ENCODE peak calls at places on chromosomes 3 and 15, in ten cellular contexts. One of them, this sample, is unnamed.
A peak's percentile ranks its signal among the peaks of the same experiment; 100 is the strongest.

GRCh38 chr3:106534206-106534605 is 665.4 kb upstream of the CBLB start:
- DNase-seq in CD8-positive, alpha-beta memory T cell: peak; percentile 48
- DNase-seq in spleen: peak; percentile 58
- DNase-seq in CD8-positive, alpha-beta T cell: peak; percentile 19
- DNase-seq in H9: no peak
- DNase-seq in lower lobe of right lung: no peak
- DNase-seq in right atrium auricular region: no peak
- DNase-seq in small intestine: peak; percentile 18
- DNase-seq in mammary epithelial cell: peak; percentile 60
- DNase-seq in effector memory CD4-positive, alpha-beta T cell: peak; percentile 42
- DNase-seq in this sample: no peak

GRCh38 chr3:171883257-171883892 is 40.2 kb downstream of the TMEM212 start:
- DNase-seq in H9: no peak
- DNase-seq in right atrium auricular region: no peak
- DNase-seq in spleen: no peak
- DNase-seq in mammary epithelial cell: no peak
- DNase-seq in lower lobe of right lung: no peak
- DNase-seq in CD8-positive, alpha-beta memory T cell: no peak
- DNase-seq in small intestine: no peak
- DNase-seq in effector memory CD4-positive, alpha-beta T cell: no peak
- DNase-seq in CD8-positive, alpha-beta T cell: no peak
- DNase-seq in this sample: no peak

GRCh38 chr3:86180696-86181095 is 810.3 kb downstream of the VGLL3 start:
- DNase-seq in small intestine: no peak
- DNase-seq in effector memory CD4-positive, alpha-beta T cell: no peak
- DNase-seq in mammary epithelial cell: peak; percentile 1
- DNase-seq in lower lobe of right lung: no peak
- DNase-seq in CD8-positive, alpha-beta T cell: no peak
- DNase-seq in CD8-positive, alpha-beta memory T cell: no peak
- DNase-seq in right atrium auricular region: no peak
- DNase-seq in H9: no peak
- DNase-seq in spleen: no peak
- DNase-seq in this sample: no peak

GRCh38 chr3:183921096-183921495 is 36.4 kb upstream of the PARL start:
- DNase-seq in small intestine: no peak
- DNase-seq in effector memory CD4-positive, alpha-beta T cell: no peak
- DNase-seq in H9: no peak
- DNase-seq in CD8-positive, alpha-beta T cell: no peak
- DNase-seq in lower lobe of right lung: no peak
- DNase-seq in right atrium auricular region: no peak
- DNase-seq in mammary epithelial cell: no peak
- DNase-seq in spleen: no peak
- DNase-seq in CD8-positive, alpha-beta memory T cell: no peak
- DNase-seq in this sample: no peak

GRCh38 chr15:51401872-51402517 is 60.5 kb downstream of the GLDN start:
- DNase-seq in effector memory CD4-positive, alpha-beta T cell: no peak
- DNase-seq in right atrium auricular region: peak; percentile 69
- DNase-seq in lower lobe of right lung: peak; percentile 67
- DNase-seq in H9: peak; percentile 74
- DNase-seq in mammary epithelial cell: no peak
- DNase-seq in CD8-positive, alpha-beta T cell: no peak
- DNase-seq in spleen: peak; percentile 84
- DNase-seq in small intestine: peak; percentile 4
- DNase-seq in CD8-positive, alpha-beta memory T cell: no peak
- DNase-seq in this sample: no peak

GRCh38 chr3:46613313-46614005 is 1.1 kb downstream of the FAM240A start:
- DNase-seq in spleen: no peak
- DNase-seq in CD8-positive, alpha-beta memory T cell: no peak
- DNase-seq in effector memory CD4-positive, alpha-beta T cell: no peak
- DNase-seq in right atrium auricular region: no peak
- DNase-seq in lower lobe of right lung: no peak
- DNase-seq in mammary epithelial cell: no peak
- DNase-seq in CD8-positive, alpha-beta T cell: no peak
- DNase-seq in H9: no peak
- DNase-seq in small intestine: no peak
- DNase-seq in this sample: no peak

GRCh38 chr3:71210257-71211002 is 373.1 kb downstream of the FOXP1 start:
- DNase-seq in right atrium auricular region: peak; percentile 70
- DNase-seq in H9: no peak
- DNase-seq in CD8-positive, alpha-beta T cell: no peak
- DNase-seq in effector memory CD4-positive, alpha-beta T cell: no peak
- DNase-seq in CD8-positive, alpha-beta memory T cell: no peak
- DNase-seq in lower lobe of right lung: no peak
- DNase-seq in mammary epithelial cell: peak; percentile 29
- DNase-seq in spleen: no peak
- DNase-seq in small intestine: no peak
- DNase-seq in this sample: no peak

GRCh38 chr3:76986876-76987513 is 52.9 kb upstream of the ROBO2 start:
- DNase-seq in right atrium auricular region: no peak
- DNase-seq in lower lobe of right lung: no peak
- DNase-seq in spleen: no peak
- DNase-seq in small intestine: no peak
- DNase-seq in CD8-positive, alpha-beta T cell: no peak
- DNase-seq in H9: no peak
- DNase-seq in CD8-positive, alpha-beta memory T cell: no peak
- DNase-seq in mammary epithelial cell: no peak
- DNase-seq in effector memory CD4-positive, alpha-beta T cell: no peak
- DNase-seq in this sample: no peak

GRCh38 chr3:165464736-165465135 is 268.6 kb upstream of the SLITRK3 start:
- DNase-seq in small intestine: no peak
- DNase-seq in CD8-positive, alpha-beta T cell: no peak
- DNase-seq in lower lobe of right lung: no peak
- DNase-seq in effector memory CD4-positive, alpha-beta T cell: no peak
- DNase-seq in right atrium auricular region: no peak
- DNase-seq in spleen: no peak
- DNase-seq in CD8-positive, alpha-beta memory T cell: no peak
- DNase-seq in mammary epithelial cell: peak; percentile 33
- DNase-seq in H9: no peak
- DNase-seq in this sample: no peak

GRCh38 chr3:30162579-30162978 is 443.8 kb upstream of the TGFBR2 start:
- DNase-seq in mammary epithelial cell: peak; percentile 57
- DNase-seq in lower lobe of right lung: no peak
- DNase-seq in effector memory CD4-positive, alpha-beta T cell: no peak
- DNase-seq in spleen: no peak
- DNase-seq in H9: no peak
- DNase-seq in right atrium auricular region: no peak
- DNase-seq in small intestine: no peak
- DNase-seq in CD8-positive, alpha-beta T cell: no peak
- DNase-seq in CD8-positive, alpha-beta memory T cell: no peak
- DNase-seq in this sample: no peak

GRCh38 chr3:171374661-171375285 is 85.4 kb downstream of the TNIK start:
- DNase-seq in small intestine: no peak
- DNase-seq in CD8-positive, alpha-beta T cell: no peak
- DNase-seq in mammary epithelial cell: peak; percentile 72
- DNase-seq in H9: no peak
- DNase-seq in spleen: no peak
- DNase-seq in lower lobe of right lung: no peak
- DNase-seq in effector memory CD4-positive, alpha-beta T cell: no peak
- DNase-seq in right atrium auricular region: no peak
- DNase-seq in CD8-positive, alpha-beta memory T cell: no peak
- DNase-seq in this sample: no peak

GRCh38 chr15:37837276-37837675 is 97.2 kb upstream of the TMCO5A start:
- DNase-seq in right atrium auricular region: no peak
- DNase-seq in mammary epithelial cell: no peak
- DNase-seq in lower lobe of right lung: no peak
- DNase-seq in small intestine: no peak
- DNase-seq in spleen: no peak
- DNase-seq in effector memory CD4-positive, alpha-beta T cell: no peak
- DNase-seq in CD8-positive, alpha-beta T cell: no peak
- DNase-seq in H9: no peak
- DNase-seq in CD8-positive, alpha-beta memory T cell: no peak
- DNase-seq in this sample: no peak

GRCh38 chr3:39153977-39154299 is 547 bp upstream of the CSRNP1 start:
- DNase-seq in mammary epithelial cell: no peak
- DNase-seq in spleen: no peak
- DNase-seq in CD8-positive, alpha-beta T cell: no peak
- DNase-seq in H9: no peak
- DNase-seq in small intestine: no peak
- DNase-seq in right atrium auricular region: no peak
- DNase-seq in effector memory CD4-positive, alpha-beta T cell: no peak
- DNase-seq in lower lobe of right lung: no peak
- DNase-seq in CD8-positive, alpha-beta memory T cell: no peak
- DNase-seq in this sample: no peak

GRCh38 chr3:129560931-129561594 is 18.1 kb downstream of the H1-8 start:
- DNase-seq in mammary epithelial cell: no peak
- DNase-seq in spleen: peak; percentile 88
- DNase-seq in small intestine: no peak
- DNase-seq in right atrium auricular region: peak; percentile 91
- DNase-seq in CD8-positive, alpha-beta memory T cell: no peak
- DNase-seq in H9: no peak
- DNase-seq in effector memory CD4-positive, alpha-beta T cell: no peak
- DNase-seq in lower lobe of right lung: peak; percentile 82
- DNase-seq in CD8-positive, alpha-beta T cell: no peak
- DNase-seq in this sample: no peak

DNA sequence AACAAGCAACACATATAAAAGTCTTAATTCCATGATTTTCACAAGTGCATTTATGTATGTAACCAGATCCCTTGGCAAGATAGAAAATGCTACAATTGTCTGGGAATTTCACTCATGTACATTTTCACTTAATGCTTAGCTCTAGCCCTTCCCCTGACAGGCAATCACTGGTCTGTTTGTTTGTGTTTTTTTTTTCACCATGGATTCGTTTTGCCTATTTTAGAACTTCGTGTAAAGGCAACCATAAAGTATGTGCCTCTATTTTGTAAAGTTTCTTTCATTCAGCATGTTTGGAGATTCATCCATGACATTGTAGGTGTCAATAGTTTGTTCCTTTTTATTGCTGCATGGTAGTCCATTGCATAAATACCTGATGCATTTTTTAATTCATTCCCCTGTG is 260.9 kb upstream of the SLCO3A1 start:
- DNase-seq in right atrium auricular region: no peak
- DNase-seq in spleen: no peak
- DNase-seq in effector memory CD4-positive, alpha-beta T cell: no peak
- DNase-seq in mammary epithelial cell: no peak
- DNase-seq in CD8-positive, alpha-beta T cell: no peak
- DNase-seq in lower lobe of right lung: no peak
- DNase-seq in H9: no peak
- DNase-seq in CD8-positive, alpha-beta memory T cell: no peak
- DNase-seq in small intestine: no peak
- DNase-seq in this sample: no peak
- H3K9me3 ChIP-seq in right atrium auricular region: no peaks in the 10 kb centered on the region
- H3K9me3 ChIP-seq in spleen: no peaks in the 10 kb centered on the region
- H3K9me3 ChIP-seq in effector memory CD4-positive, alpha-beta T cell: no peaks in the 10 kb centered on the region
- H3K9me3 ChIP-seq in mammary epithelial cell: no peaks in the 10 kb centered on the region
- H3K9me3 ChIP-seq in CD8-positive, alpha-beta T cell: no peaks in the 10 kb centered on the region
- H3K9me3 ChIP-seq in lower lobe of right lung: no peaks in the 10 kb centered on the region
- H3K9me3 ChIP-seq in H9: no peaks in the 10 kb centered on the region
- H3K9me3 ChIP-seq in CD8-positive, alpha-beta memory T cell: no peaks in the 10 kb centered on the region
- H3K9me3 ChIP-seq in small intestine: no peaks in the 10 kb centered on the region
- H3K9me3 ChIP-seq in this sample: no peaks in the 10 kb centered on the region

DNA sequence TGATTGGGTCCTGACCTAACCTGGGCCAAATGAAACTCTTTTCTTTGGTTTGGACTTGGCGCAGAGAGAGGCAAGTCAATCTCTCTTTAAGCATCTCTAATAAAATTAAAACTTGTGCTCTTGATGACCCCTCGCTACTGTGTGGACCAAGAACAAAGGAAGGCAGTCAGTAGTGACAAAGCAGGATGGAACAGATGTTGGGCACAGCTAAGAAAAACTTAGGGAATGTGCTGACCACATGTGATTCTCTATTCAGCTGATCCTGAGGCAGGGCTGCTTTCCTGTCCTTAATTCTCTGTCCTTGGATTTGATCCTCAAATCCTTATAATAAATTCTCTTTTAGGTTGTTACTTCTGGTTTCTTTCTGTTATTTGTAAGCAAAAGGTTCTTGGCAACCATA is 259.9 kb downstream of the ZIC1 start:
- DNase-seq in CD8-positive, alpha-beta T cell: no peak
- DNase-seq in spleen: no peak
- DNase-seq in small intestine: no peak
- DNase-seq in lower lobe of right lung: no peak
- DNase-seq in right atrium auricular region: no peak
- DNase-seq in effector memory CD4-positive, alpha-beta T cell: no peak
- DNase-seq in H9: no peak
- DNase-seq in mammary epithelial cell: no peak
- DNase-seq in CD8-positive, alpha-beta memory T cell: no peak
- DNase-seq in this sample: no peak
- H3K9me3 ChIP-seq in CD8-positive, alpha-beta T cell: no peaks in the 10 kb centered on the region
- H3K9me3 ChIP-seq in spleen: no peaks in the 10 kb centered on the region
- H3K9me3 ChIP-seq in small intestine: no peaks in the 10 kb centered on the region
- H3K9me3 ChIP-seq in lower lobe of right lung: no peaks in the 10 kb centered on the region
- H3K9me3 ChIP-seq in right atrium auricular region: no peaks in the 10 kb centered on the region
- H3K9me3 ChIP-seq in effector memory CD4-positive, alpha-beta T cell: no peaks in the 10 kb centered on the region
- H3K9me3 ChIP-seq in H9: no peaks in the 10 kb centered on the region
- H3K9me3 ChIP-seq in mammary epithelial cell: no peaks in the 10 kb centered on the region
- H3K9me3 ChIP-seq in CD8-positive, alpha-beta memory T cell: no peaks in the 10 kb centered on the region
- H3K9me3 ChIP-seq in this sample: no peaks in the 10 kb centered on the region

GRCh38 chr15:27509014-27509413 is 538.0 kb downstream of the GABRG3 start:
- DNase-seq in mammary epithelial cell: no peak
- DNase-seq in effector memory CD4-positive, alpha-beta T cell: no peak
- DNase-seq in right atrium auricular region: no peak
- DNase-seq in lower lobe of right lung: no peak
- DNase-seq in H9: no peak
- DNase-seq in small intestine: no peak
- DNase-seq in CD8-positive, alpha-beta memory T cell: no peak
- DNase-seq in CD8-positive, alpha-beta T cell: no peak
- DNase-seq in spleen: no peak
- DNase-seq in this sample: no peak
- H3K9me3 ChIP-seq in mammary epithelial cell: peaks cover 17% of the 10 kb centered on the region
- H3K9me3 ChIP-seq in effector memory CD4-positive, alpha-beta T cell: no peaks in the 10 kb centered on the region
- H3K9me3 ChIP-seq in right atrium auricular region: peaks cover 5% of the 10 kb centered on the region
- H3K9me3 ChIP-seq in lower lobe of right lung: peaks cover 15% of the 10 kb centered on the region
- H3K9me3 ChIP-seq in H9: peaks cover 6% of the 10 kb centered on the region
- H3K9me3 ChIP-seq in small intestine: no peaks in the 10 kb centered on the region
- H3K9me3 ChIP-seq in CD8-positive, alpha-beta memory T cell: peaks cover 4% of the 10 kb centered on the region
- H3K9me3 ChIP-seq in CD8-positive, alpha-beta T cell: no peaks in the 10 kb centered on the region
- H3K9me3 ChIP-seq in spleen: peaks cover 22% of the 10 kb centered on the region
- H3K9me3 ChIP-seq in this sample: peaks cover 3% of the 10 kb centered on the region

GRCh38 chr15:95701410-95701809 is 629.1 kb upstream of the NR2F2 start:
- DNase-seq in small intestine: no peak
- DNase-seq in CD8-positive, alpha-beta memory T cell: no peak
- DNase-seq in mammary epithelial cell: no peak
- DNase-seq in H9: no peak
- DNase-seq in lower lobe of right lung: no peak
- DNase-seq in CD8-positive, alpha-beta T cell: no peak
- DNase-seq in spleen: no peak
- DNase-seq in effector memory CD4-positive, alpha-beta T cell: no peak
- DNase-seq in right atrium auricular region: no peak
- DNase-seq in this sample: no peak
- H3K9me3 ChIP-seq in small intestine: no peaks in the 10 kb centered on the region
- H3K9me3 ChIP-seq in CD8-positive, alpha-beta memory T cell: peaks cover 9% of the 10 kb centered on the region
- H3K9me3 ChIP-seq in mammary epithelial cell: peaks cover 20% of the 10 kb centered on the region
- H3K9me3 ChIP-seq in H9: peaks cover 14% of the 10 kb centered on the region
- H3K9me3 ChIP-seq in lower lobe of right lung: peaks cover 21% of the 10 kb centered on the region
- H3K9me3 ChIP-seq in CD8-positive, alpha-beta T cell: no peaks in the 10 kb centered on the region
- H3K9me3 ChIP-seq in spleen: peaks cover 28% of the 10 kb centered on the region
- H3K9me3 ChIP-seq in effector memory CD4-positive, alpha-beta T cell: peaks cover 9% of the 10 kb centered on the region
- H3K9me3 ChIP-seq in right atrium auricular region: peaks cover 6% of the 10 kb centered on the region
- H3K9me3 ChIP-seq in this sample: no peaks in the 10 kb centered on the region

GRCh38 chr3:197241173-197241572 is 57.2 kb downstream of the DLG1 start:
- DNase-seq in spleen: no peak
- DNase-seq in effector memory CD4-positive, alpha-beta T cell: no peak
- DNase-seq in right atrium auricular region: no peak
- DNase-seq in small intestine: no peak
- DNase-seq in H9: no peak
- DNase-seq in CD8-positive, alpha-beta memory T cell: no peak
- DNase-seq in mammary epithelial cell: no peak
- DNase-seq in CD8-positive, alpha-beta T cell: no peak
- DNase-seq in lower lobe of right lung: no peak
- DNase-seq in this sample: no peak
- H3K9me3 ChIP-seq in spleen: peaks cover 32% of the 10 kb centered on the region
- H3K9me3 ChIP-seq in effector memory CD4-positive, alpha-beta T cell: peaks cover 16% of the 10 kb centered on the region
- H3K9me3 ChIP-seq in right atrium auricular region: peaks cover 4% of the 10 kb centered on the region
- H3K9me3 ChIP-seq in small intestine: no peaks in the 10 kb centered on the region
- H3K9me3 ChIP-seq in H9: peaks cover 7% of the 10 kb centered on the region
- H3K9me3 ChIP-seq in CD8-positive, alpha-beta memory T cell: peaks cover 14% of the 10 kb centered on the region
- H3K9me3 ChIP-seq in mammary epithelial cell: peaks cover 22% of the 10 kb centered on the region
- H3K9me3 ChIP-seq in CD8-positive, alpha-beta T cell: peaks cover 10% of the 10 kb centered on the region
- H3K9me3 ChIP-seq in lower lobe of right lung: peaks cover 34% of the 10 kb centered on the region
- H3K9me3 ChIP-seq in this sample: no peaks in the 10 kb centered on the region

GRCh38 chr15:25192651-25193050 is 237.9 kb downstream of the SNRPN start:
- DNase-seq in CD8-positive, alpha-beta T cell: no peak
- DNase-seq in right atrium auricular region: no peak
- DNase-seq in H9: no peak
- DNase-seq in CD8-positive, alpha-beta memory T cell: no peak
- DNase-seq in effector memory CD4-positive, alpha-beta T cell: no peak
- DNase-seq in lower lobe of right lung: no peak
- DNase-seq in spleen: no peak
- DNase-seq in mammary epithelial cell: no peak
- DNase-seq in small intestine: no peak
- DNase-seq in this sample: no peak
- H3K9me3 ChIP-seq in CD8-positive, alpha-beta T cell: no peaks in the 10 kb centered on the region
- H3K9me3 ChIP-seq in right atrium auricular region: no peaks in the 10 kb centered on the region
- H3K9me3 ChIP-seq in H9: peaks cover 50% of the 10 kb centered on the region
- H3K9me3 ChIP-seq in CD8-positive, alpha-beta memory T cell: no peaks in the 10 kb centered on the region
- H3K9me3 ChIP-seq in effector memory CD4-positive, alpha-beta T cell: no peaks in the 10 kb centered on the region
- H3K9me3 ChIP-seq in lower lobe of right lung: peaks cover 10% of the 10 kb centered on the region
- H3K9me3 ChIP-seq in spleen: peaks cover 23% of the 10 kb centered on the region
- H3K9me3 ChIP-seq in mammary epithelial cell: peaks cover 79% of the 10 kb centered on the region
- H3K9me3 ChIP-seq in small intestine: peaks cover 13% of the 10 kb centered on the region
- H3K9me3 ChIP-seq in this sample: no peaks in the 10 kb centered on the region